ENCODE peak calls at places on chromosomes 16 and 17, in ten cellular contexts. H, L, B, N, I, J, E, Z, V and T are unnamed samples.

GRCh38 chr17:38403491-38403890 is 24.8 kb upstream of the ARHGAP23 start:
- DNase-seq in V (no peak), J (no peak), H (no peak), Z (no peak), N (no peak), E (no peak), B (no peak), I (no peak), L (no peak), T (no peak)

GRCh38 chr16:1770328-1771071 is 843 bp downstream of the NME3 start:
- DNase-seq in V (peak; percentile 79), I (no peak), Z (peak; percentile 92), B (peak; percentile 56), N (peak; percentile 66), J (peak; percentile 89), H (peak; percentile 87), L (peak; percentile 90), E (peak; percentile 62), T (peak; percentile 78)

GRCh38 chr16:11004957-11005610 is 60.7 kb downstream of the CLEC16A start:
- DNase-seq in B (no peak), N (no peak), V (no peak), L (no peak), J (no peak), E (no peak), H (no peak), I (no peak), Z (no peak), T (no peak)

GRCh38 chr17:1498233-1498632 is 5.7 kb upstream of the MYO1C start:
- DNase-seq in Z (no peak), I (no peak), E (no peak), B (no peak), J (no peak), V (no peak), H (no peak), L (no peak), N (no peak), T (no peak)

GRCh38 chr16:15988268-15989013 is 39.0 kb downstream of the ABCC1 start:
- DNase-seq in B (peak; percentile 85), I (no peak), V (no peak), E (no peak), N (no peak), Z (no peak), L (no peak), H (no peak), J (no peak), T (no peak)

GRCh38 chr17:7974638-7975131 is 27.7 kb upstream of the GUCY2D start:
- DNase-seq in B (no peak), L (no peak), Z (no peak), E (no peak), I (no peak), N (no peak), V (no peak), J (no peak), H (no peak), T (no peak)

GRCh38 chr16:79401157-79401556 is 199.4 kb downstream of the MAF start:
- DNase-seq in B (no peak), J (no peak), L (no peak), E (no peak), H (no peak), V (no peak), Z (no peak), N (no peak), I (no peak), T (no peak)

GRCh38 chr16:85330694-85331188 is 218.5 kb upstream of the CIBAR2 start:
- DNase-seq in H (peak; percentile 61), V (no peak), E (peak; percentile 61), Z (no peak), I (peak; percentile 85), L (no peak), J (peak; percentile 59), B (no peak), N (no peak), T (no peak)

GRCh38 chr16:50314665-50315064 is 48.3 kb downstream of the ADCY7 start:
- DNase-seq in I (no peak), H (no peak), B (no peak), V (no peak), E (peak; percentile 57), L (no peak), J (no peak), N (no peak), Z (no peak), T (no peak)

GRCh38 chr16:50313596-50314483 is 47.5 kb downstream of the ADCY7 start:
- DNase-seq in V (peak; percentile 34), L (peak; percentile 84), H (peak; percentile 61), N (peak; percentile 66), J (no peak), B (peak; percentile 51), Z (peak; percentile 76), E (peak; percentile 53), I (no peak), T (peak; percentile 76)

GRCh38 chr16:50316102-50316847 is 49.9 kb downstream of the ADCY7 start:
- DNase-seq in Z (no peak), V (no peak), E (no peak), N (no peak), B (no peak), H (no peak), L (no peak), I (no peak), J (no peak), T (no peak)

GRCh38 chr16:50316848-50317630 is 50.7 kb downstream of the ADCY7 start:
- DNase-seq in V (no peak), L (peak; percentile 47), E (no peak), H (no peak), I (no peak), N (no peak), Z (no peak), J (no peak), B (no peak), T (no peak)

DNA sequence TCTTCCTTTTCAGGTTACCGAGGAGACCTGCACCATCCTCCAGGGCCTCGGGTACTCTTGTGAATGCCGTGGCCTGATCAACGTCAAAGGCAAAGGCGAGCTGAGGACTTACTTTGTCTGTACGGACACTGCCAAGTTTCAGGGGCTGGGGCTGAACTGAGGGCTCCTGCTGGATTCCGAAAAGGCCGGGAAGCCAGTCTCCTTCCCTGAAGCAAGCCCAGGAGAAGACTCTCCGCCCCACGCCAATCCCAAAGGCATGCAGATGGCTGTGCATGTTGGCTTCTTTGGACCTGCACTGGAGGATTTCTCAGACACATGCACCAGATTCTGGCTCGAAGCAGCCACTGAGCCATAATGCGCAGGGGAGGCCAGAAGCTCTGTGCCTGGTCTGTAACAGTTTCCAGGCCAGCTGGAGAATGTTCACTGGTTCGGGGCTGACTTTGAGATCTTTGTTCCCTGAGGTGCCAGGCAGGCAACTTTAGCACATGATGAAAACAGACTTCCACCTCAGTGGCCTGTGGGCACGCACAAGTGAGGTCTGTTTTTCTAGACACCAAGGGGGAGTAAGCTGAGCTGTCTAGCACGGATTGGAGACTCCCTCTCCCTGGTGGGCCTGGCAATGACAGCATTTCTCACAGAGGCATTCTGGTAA is 49.1 kb downstream of the ADCY7 start:
- DNase-seq in V (peak; percentile 6), N (no peak), Z (peak; percentile 65), L (peak; percentile 51), I (no peak), E (no peak), J (no peak), B (no peak), H (no peak), T (no peak)
- TF ChIP-seq POLR2A in V (no peak), N (no peak), Z (no peak), L (no peak), I (no peak), E (no peak), J (no peak), B (no peak), H (no peak), T (no peak)

GRCh38 chr17:79827179-79827578 is 12.1 kb downstream of the CBX4 start:
- DNase-seq in B (no peak), E (no peak), H (no peak), J (no peak), I (no peak), Z (no peak), V (no peak), L (no peak), N (no peak), T (no peak)

GRCh38 chr17:79826210-79826680 is 13.0 kb downstream of the CBX4 start:
- DNase-seq in B (no peak), L (no peak), H (no peak), V (no peak), E (no peak), Z (peak; percentile 68), N (peak; percentile 30), J (no peak), I (no peak), T (no peak)

GRCh38 chr17:79824234-79824633 is 15.0 kb downstream of the CBX4 start:
- DNase-seq in E (no peak), I (no peak), N (no peak), Z (no peak), J (no peak), V (no peak), B (no peak), L (no peak), H (no peak), T (no peak)

GRCh38 chr17:79825580-79825921 is 13.7 kb downstream of the CBX4 start:
- DNase-seq in V (no peak), E (no peak), Z (no peak), J (no peak), L (no peak), N (no peak), B (no peak), H (no peak), I (no peak), T (no peak)

GRCh38 chr17:79824893-79825579 is 14.2 kb downstream of the CBX4 start:
- DNase-seq in B (no peak), H (no peak), I (no peak), J (no peak), N (no peak), L (no peak), E (no peak), Z (no peak), V (no peak), T (no peak)
- H3K4me1 ChIP-seq in B (peaks cover 14% of the 10 kb centered on the region), H (no peaks in the 10 kb centered on the region), I (peaks cover 14% of the 10 kb centered on the region), J (peaks cover 33% of the 10 kb centered on the region), N (peaks cover 24% of the 10 kb centered on the region), L (peaks cover 20% of the 10 kb centered on the region), E (no peaks in the 10 kb centered on the region), Z (no peaks in the 10 kb centered on the region), V (peaks cover 3% of the 10 kb centered on the region), T (peaks cover 24% of the 10 kb centered on the region)

GRCh38 chr16:86576591-86577313 is 1.6 kb upstream of the FOXL1 start:
- DNase-seq in B (no peak), J (no peak), I (no peak), N (no peak), H (no peak), E (no peak), Z (no peak), V (no peak), L (no peak), T (no peak)
- TF ChIP-seq POLR2A in B (no peak), J (no peak), I (no peak), N (no peak), H (no peak), E (no peak), Z (no peak), V (no peak), L (no peak), T (no peak)

GRCh38 chr17:40534431-40535189 is 30.7 kb downstream of the CCR7 start:
- DNase-seq in E (no peak), I (no peak), B (no peak), V (peak; percentile 71), L (peak; percentile 70), Z (peak; percentile 49), J (no peak), N (no peak), H (no peak), T (no peak)

GRCh38 chr17:40530531-40530987 is 29.1 kb upstream of the TNS4 start:
- DNase-seq in H (no peak), J (no peak), I (no peak), L (peak; percentile 64), V (no peak), Z (peak; percentile 56), B (no peak), E (no peak), N (no peak), T (no peak)

GRCh38 chr17:40533896-40534295 is 31.4 kb downstream of the CCR7 start:
- DNase-seq in I (no peak), N (no peak), L (peak; percentile 51), J (no peak), V (no peak), Z (peak; percentile 54), H (no peak), E (no peak), B (no peak), T (no peak)

GRCh38 chr17:40530988-40531971 is 29.9 kb upstream of the TNS4 start:
- DNase-seq in L (peak; percentile 71), I (no peak), V (no peak), B (no peak), H (no peak), E (no peak), Z (peak; percentile 44), J (no peak), N (no peak), T (no peak)

DNA sequence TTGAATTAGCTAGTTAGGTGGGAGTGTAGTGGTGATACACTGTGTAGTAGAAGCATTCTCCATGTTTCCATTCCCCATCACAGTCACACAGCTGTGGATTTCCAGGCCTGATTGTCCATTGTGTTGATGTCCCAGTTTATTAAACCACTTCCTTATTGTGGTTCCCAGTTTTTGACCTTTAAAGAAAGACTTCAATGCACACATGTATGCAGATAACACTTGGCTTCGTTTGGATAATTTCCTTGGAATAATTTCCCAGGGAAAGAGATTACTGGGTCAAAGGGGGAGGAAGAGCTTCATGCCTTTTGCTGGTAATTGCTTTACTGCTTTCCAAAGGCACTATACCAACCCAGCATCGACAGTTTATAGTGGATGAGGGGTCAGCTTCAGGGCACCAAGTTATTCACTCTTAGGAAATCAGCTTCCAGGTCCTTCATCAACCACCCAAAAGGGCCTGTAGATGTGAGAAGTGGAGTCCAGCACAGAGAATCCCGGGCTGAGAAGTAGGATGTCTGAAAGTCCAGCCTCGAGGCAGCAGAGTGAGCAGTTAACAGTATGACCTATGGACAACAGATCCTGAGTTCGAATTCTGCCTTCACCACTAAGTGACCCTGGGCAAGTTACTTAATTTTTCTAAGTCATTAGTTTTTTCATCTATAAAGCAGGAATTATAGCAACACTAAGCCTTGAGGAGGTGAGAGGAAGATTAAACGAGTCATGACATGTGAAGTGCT is 31.3 kb upstream of the TNS4 start:
- DNase-seq in I (no peak), Z (peak; percentile 37), L (peak; percentile 22), N (no peak), B (peak; percentile 94), E (no peak), J (no peak), V (no peak), H (no peak), T (peak; percentile 25)
- H3K4me1 ChIP-seq in I (peaks cover 71% of the 10 kb centered on the region), Z (peaks cover 42% of the 10 kb centered on the region), L (peaks cover 94% of the 10 kb centered on the region), N (peaks cover 51% of the 10 kb centered on the region), B (peaks cover 37% of the 10 kb centered on the region), E (peaks cover 33% of the 10 kb centered on the region), J (peaks cover 16% of the 10 kb centered on the region), V (peaks cover 19% of the 10 kb centered on the region), H (no peaks in the 10 kb centered on the region), T (peaks cover 13% of the 10 kb centered on the region)